ENCODE peak calls at places on chromosomes 11 and 22, in four cellular contexts. M is GM12878, E is K562, B is IMR-90. D is an unnamed sample.

GRCh38 chr11:126157326-126158030 is 54.0 kb downstream of the RPUSD4 start:
- DNase-seq in M (no peak), E (no peak), B (no peak), D (no peak)

GRCh38 chr11:100637706-100638105 is 49.4 kb upstream of the ARHGAP42 start:
- DNase-seq in M (no peak), E (no peak), B (no peak), D (no peak)

GRCh38 chr22:42066133-42066761 is 4.4 kb downstream of the NAGA start:
- DNase-seq in M (no peak), E (no peak), B (no peak), D (no peak)

GRCh38 chr11:62804310-62805043 is 763 bp downstream of the NXF1 start:
- DNase-seq in M (no peak), E (peak), B (peak), D (peak)

GRCh38 chr11:65745049-65745448 is 24.5 kb upstream of the RNASEH2C start:
- DNase-seq in M (no peak), E (no peak), B (no peak), D (no peak)

GRCh38 chr11:117715801-117716200 is 81.2 kb downstream of the DSCAML1 start:
- DNase-seq in M (no peak), E (no peak), B (no peak), D (no peak)

GRCh38 chr11:11735586-11735985 is 106.2 kb upstream of the USP47 start:
- DNase-seq in M (no peak), E (no peak), B (no peak), D (no peak)

GRCh38 chr11:64459016-64459415 is 100.1 kb downstream of the RPS6KA4 start:
- DNase-seq in M (no peak), E (no peak), B (peak), D (no peak)

GRCh38 chr22:19958083-19959042 is 16.7 kb upstream of the TXNRD2 start:
- DNase-seq in M (no peak), E (no peak), B (peak), D (no peak)

GRCh38 chr22:31218565-31219262 is 6.6 kb downstream of the LIMK2 start:
- DNase-seq in M (no peak), E (no peak), B (no peak), D (no peak)

GRCh38 chr11:59802639-59803176 is 7.9 kb downstream of the MRPL16 start:
- DNase-seq in M (no peak), E (peak), B (peak), D (peak)

GRCh38 chr11:106986261-106986660 is 32.0 kb downstream of the GUCY1A2 start:
- DNase-seq in M (no peak), E (no peak), B (peak), D (no peak)

GRCh38 chr11:12224537-12224893 is 114.1 kb downstream of the MICAL2 start:
- DNase-seq in M (peak), E (no peak), B (peak), D (peak)

GRCh38 chr11:33542921-33543320 is 157.7 kb downstream of the C11orf91 start:
- DNase-seq in M (no peak), E (peak), B (peak), D (peak)

GRCh38 chr11:73334244-73335203 is 26.4 kb downstream of the ARHGEF17 start:
- DNase-seq in M (no peak), E (peak), B (peak), D (peak)

GRCh38 chr11:31340903-31341572 is 28.5 kb downstream of the DCDC1 start:
- DNase-seq in M (no peak), E (peak), B (peak), D (peak)

GRCh38 chr11:103659138-103659734 is 377.2 kb upstream of the DDI1 start:
- DNase-seq in M (no peak), E (no peak), B (no peak), D (peak)

GRCh38 chr11:1931791-1932480 is 12.4 kb downstream of the TNNT3 start:
- DNase-seq in M (no peak), E (no peak), B (no peak), D (no peak)

GRCh38 chr11:128662960-128663359 is 30.9 kb upstream of the FLI1 start:
- DNase-seq in M (no peak), E (no peak), B (no peak), D (no peak)

GRCh38 chr11:65262381-65262680 is 569 bp downstream of the POLA2 start:
- DNase-seq in M (no peak), E (no peak), B (no peak), D (no peak)

GRCh38 chr11:124536520-124536919 is 6.9 kb downstream of the OR8B12 start:
- DNase-seq in M (no peak), E (no peak), B (peak), D (no peak)

GRCh38 chr11:128896356-128896755 is 5.2 kb downstream of the KCNJ5 start:
- DNase-seq in M (no peak), E (no peak), B (no peak), D (no peak)

GRCh38 chr11:86671386-86672006 is 920 bp downstream of the ME3 start:
- DNase-seq in M (no peak), E (no peak), B (no peak), D (peak)

GRCh38 chr22:48658246-48658645 is 1169.4 kb downstream of the BRD1 start:
- DNase-seq in M (no peak), E (no peak), B (no peak), D (no peak)

GRCh38 chr11:32331098-32331497 is 104.2 kb downstream of the WT1 start:
- DNase-seq in M (no peak), E (no peak), B (no peak), D (no peak)

GRCh38 chr11:92322225-92322624 is 97.6 kb downstream of the FAT3 start:
- DNase-seq in M (no peak), E (no peak), B (peak), D (no peak)

GRCh38 chr22:22422629-22423112 is 85.9 kb downstream of the ZNF280B start:
- DNase-seq in M (peak), E (peak), B (peak), D (peak)
- TF ChIP-seq FOS in M (no peak), E (no peak), B (no peak), D (no peak)

DNA sequence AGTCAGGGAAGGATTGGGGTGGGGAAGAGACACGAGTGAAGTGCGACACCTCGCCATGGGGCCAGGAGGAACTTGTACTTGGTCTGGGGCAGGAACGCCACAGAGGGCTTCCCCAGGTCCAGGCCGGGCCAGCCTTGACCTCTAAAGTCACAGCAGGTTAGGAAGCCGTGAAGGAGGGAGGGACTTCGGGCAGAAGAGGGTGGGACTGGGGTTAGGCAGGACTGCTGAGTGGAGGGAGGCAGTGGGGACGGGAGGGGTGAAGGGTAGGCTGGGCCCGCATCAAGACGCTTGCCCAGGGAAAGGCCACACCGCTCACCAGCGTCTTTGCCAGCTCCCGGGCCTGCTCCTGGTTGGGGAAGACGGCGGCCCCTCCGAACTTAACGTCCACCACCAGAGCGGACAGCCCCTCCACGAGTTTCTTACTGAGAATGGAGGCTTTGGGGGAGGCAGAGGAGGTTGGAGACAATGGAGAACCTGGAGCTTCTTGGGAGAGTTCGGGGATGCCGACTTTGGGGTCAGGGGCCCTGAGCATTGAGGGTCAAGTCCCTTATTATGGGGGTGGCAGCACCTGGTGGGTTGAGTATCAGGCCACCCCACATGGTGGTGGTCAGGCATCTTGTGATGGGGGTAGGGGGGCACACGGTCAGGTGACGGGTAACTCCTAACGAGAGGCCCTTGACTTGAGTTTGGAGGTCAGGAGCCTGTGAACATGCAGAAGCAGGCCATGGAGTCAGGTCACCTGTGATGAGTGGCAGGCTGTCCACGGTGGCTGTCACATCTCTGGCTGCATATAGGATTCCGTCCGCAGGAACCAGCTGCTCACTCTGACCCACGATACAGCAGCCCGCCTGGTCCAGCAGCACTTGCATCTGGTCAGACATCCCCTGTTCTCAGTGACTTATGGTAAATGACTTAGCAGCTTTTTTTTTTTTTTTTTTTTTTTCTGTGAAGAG is 1.7 kb upstream of the SCO2 start:
- DNase-seq in M (no peak), E (peak), B (no peak), D (no peak)
- H3K27ac ChIP-seq in M (peak), E (peak), B (peak), D (no peak)

GRCh38 chr22:45919504-45920286 is 57.3 kb downstream of the WNT7B start:
- DNase-seq in M (no peak), E (no peak), B (no peak), D (no peak)
- TF ChIP-seq FOS in M (no peak), E (no peak), B (no peak), D (no peak)

GRCh38 chr22:18048441-18048898 is 24.1 kb upstream of the MICAL3 start:
- DNase-seq in M (no peak), E (peak), B (peak), D (no peak)
- H3K27ac ChIP-seq in M (no peak), E (no peak), B (no peak), D (no peak)

D was measured in endothelial cell of umbilical vein.